ENCODE peak calls at places on chromosomes 11 and 22, in five cellular contexts. One of them, this sample, is unnamed.

GRCh38 chr11:124751391-124751740 is 689 bp downstream of the VSIG2 start:
- DNase-seq in K562: no peak
- DNase-seq in HepG2: no peak
- DNase-seq in GM12878: no peak
- DNase-seq in H1: no peak
- DNase-seq in this sample: no peak

GRCh38 chr11:70307176-70307575 is 36.7 kb downstream of the PPFIA1 start:
- DNase-seq in K562: no peak
- DNase-seq in HepG2: no peak
- DNase-seq in GM12878: no peak
- DNase-seq in H1: no peak
- DNase-seq in this sample: no peak

GRCh38 chr11:123429851-123430735 is at the start of gene GRAMD1B:
- DNase-seq in K562: no peak
- DNase-seq in HepG2: no peak
- DNase-seq in GM12878: no peak
- DNase-seq in H1: peak
- DNase-seq in this sample: no peak

GRCh38 chr11:72647882-72648281 is 26.3 kb downstream of the PDE2A start:
- DNase-seq in K562: no peak
- DNase-seq in HepG2: no peak
- DNase-seq in GM12878: no peak
- DNase-seq in H1: no peak
- DNase-seq in this sample: no peak

GRCh38 chr11:14249121-14249963 is 109.6 kb downstream of the RRAS2 start:
- DNase-seq in K562: peak
- DNase-seq in HepG2: peak
- DNase-seq in GM12878: no peak
- DNase-seq in H1: no peak
- DNase-seq in this sample: peak

GRCh38 chr11:23948831-23949230 is 548.0 kb upstream of the LUZP2 start:
- DNase-seq in K562: no peak
- DNase-seq in HepG2: no peak
- DNase-seq in GM12878: no peak
- DNase-seq in H1: no peak
- DNase-seq in this sample: no peak

GRCh38 chr22:39457047-39457545 is 284 bp downstream of the MGAT3 start:
- DNase-seq in K562: peak
- DNase-seq in HepG2: no peak
- DNase-seq in GM12878: no peak
- DNase-seq in H1: no peak
- DNase-seq in this sample: no peak

GRCh38 chr22:45007946-45008852 is 1.6 kb downstream of the PHF21B start:
- DNase-seq in K562: peak
- DNase-seq in HepG2: no peak
- DNase-seq in GM12878: no peak
- DNase-seq in H1: no peak
- DNase-seq in this sample: no peak

GRCh38 chr11:22192642-22193347 is at the start of gene ANO5:
- DNase-seq in K562: peak
- DNase-seq in HepG2: no peak
- DNase-seq in GM12878: no peak
- DNase-seq in H1: peak
- DNase-seq in this sample: no peak

GRCh38 chr11:18775492-18776292 is 15.9 kb downstream of the PTPN5 start:
- DNase-seq in K562: peak
- DNase-seq in HepG2: peak
- DNase-seq in GM12878: no peak
- DNase-seq in H1: peak
- DNase-seq in this sample: peak

GRCh38 chr11:131889760-131890620 is 519.6 kb downstream of the NTM start:
- DNase-seq in K562: no peak
- DNase-seq in HepG2: no peak
- DNase-seq in GM12878: no peak
- DNase-seq in H1: no peak
- DNase-seq in this sample: no peak

GRCh38 chr11:75815345-75815983 is 454 bp downstream of the UVRAG start:
- DNase-seq in K562: no peak
- DNase-seq in HepG2: no peak
- DNase-seq in GM12878: no peak
- DNase-seq in H1: no peak
- DNase-seq in this sample: no peak

GRCh38 chr11:76161261-76161961 is 44.9 kb downstream of the WNT11 start:
- DNase-seq in K562: peak
- DNase-seq in HepG2: no peak
- DNase-seq in GM12878: no peak
- DNase-seq in H1: no peak
- DNase-seq in this sample: no peak

GRCh38 chr11:16124390-16124789 is 232.0 kb downstream of the SOX6 start:
- DNase-seq in K562: no peak
- DNase-seq in HepG2: no peak
- DNase-seq in GM12878: no peak
- DNase-seq in H1: no peak
- DNase-seq in this sample: no peak

GRCh38 chr11:88521354-88522310 is 184.1 kb upstream of the CTSC start:
- DNase-seq in K562: no peak
- DNase-seq in HepG2: no peak
- DNase-seq in GM12878: no peak
- DNase-seq in H1: no peak
- DNase-seq in this sample: no peak

GRCh38 chr11:70460111-70460510 is 61.8 kb downstream of the CTTN start:
- DNase-seq in K562: no peak
- DNase-seq in HepG2: no peak
- DNase-seq in GM12878: no peak
- DNase-seq in H1: no peak
- DNase-seq in this sample: no peak

GRCh38 chr11:1291295-1292017 is 18.0 kb downstream of the TOLLIP start:
- DNase-seq in K562: no peak
- DNase-seq in HepG2: no peak
- DNase-seq in GM12878: no peak
- DNase-seq in H1: no peak
- DNase-seq in this sample: no peak

GRCh38 chr11:117809236-117810055 is 12.4 kb upstream of the DSCAML1 start:
- DNase-seq in K562: peak
- DNase-seq in HepG2: no peak
- DNase-seq in GM12878: no peak
- DNase-seq in H1: no peak
- DNase-seq in this sample: peak

GRCh38 chr22:17836977-17837742 is 62.9 kb upstream of the BID start:
- DNase-seq in K562: no peak
- DNase-seq in HepG2: no peak
- DNase-seq in GM12878: no peak
- DNase-seq in H1: peak
- DNase-seq in this sample: no peak

GRCh38 chr11:101955701-101956100 is 39.4 kb upstream of the ANGPTL5 start:
- DNase-seq in K562: no peak
- DNase-seq in HepG2: no peak
- DNase-seq in GM12878: no peak
- DNase-seq in H1: no peak
- DNase-seq in this sample: no peak

GRCh38 chr11:7520981-7521487 is 7.2 kb downstream of the PPFIBP2 start:
- DNase-seq in K562: no peak
- DNase-seq in HepG2: no peak
- DNase-seq in GM12878: no peak
- DNase-seq in H1: no peak
- DNase-seq in this sample: no peak

GRCh38 chr11:33379931-33380330 is 122.8 kb downstream of the HIPK3 start:
- DNase-seq in K562: no peak
- DNase-seq in HepG2: no peak
- DNase-seq in GM12878: no peak
- DNase-seq in H1: no peak
- DNase-seq in this sample: no peak

GRCh38 chr11:61964941-61965282 is 2.5 kb downstream of the FTH1 start:
- DNase-seq in K562: no peak
- DNase-seq in HepG2: no peak
- DNase-seq in GM12878: no peak
- DNase-seq in H1: no peak
- DNase-seq in this sample: no peak

GRCh38 chr11:117152066-117152465 is 8.0 kb downstream of the PAFAH1B2 start:
- DNase-seq in K562: no peak
- DNase-seq in HepG2: no peak
- DNase-seq in GM12878: no peak
- DNase-seq in H1: no peak
- DNase-seq in this sample: no peak

GRCh38 chr11:64842366-64842759 is 2.1 kb downstream of the CDC42BPG start:
- DNase-seq in K562: no peak
- DNase-seq in HepG2: no peak
- DNase-seq in GM12878: no peak
- DNase-seq in H1: no peak
- DNase-seq in this sample: no peak

GRCh38 chr11:2671748-2672147 is 28.0 kb downstream of the KCNQ1OT1 start:
- DNase-seq in K562: no peak
- DNase-seq in HepG2: no peak
- DNase-seq in GM12878: no peak
- DNase-seq in H1: no peak
- DNase-seq in this sample: no peak

GRCh38 chr11:95229199-95230053 is 1.6 kb downstream of the SESN3 start:
- DNase-seq in K562: no peak
- DNase-seq in HepG2: no peak
- DNase-seq in GM12878: no peak
- DNase-seq in H1: no peak
- DNase-seq in this sample: no peak

GRCh38 chr11:13183826-13184196 is 93.8 kb upstream of the BMAL1 start:
- DNase-seq in K562: no peak
- DNase-seq in HepG2: no peak
- DNase-seq in GM12878: no peak
- DNase-seq in H1: no peak
- DNase-seq in this sample: no peak

GRCh38 chr11:13188179-13188578 is 89.4 kb upstream of the BMAL1 start:
- DNase-seq in K562: no peak
- DNase-seq in HepG2: no peak
- DNase-seq in GM12878: no peak
- DNase-seq in H1: no peak
- DNase-seq in this sample: no peak

GRCh38 chr11:13184295-13184794 is 93.2 kb upstream of the BMAL1 start:
- DNase-seq in K562: no peak
- DNase-seq in HepG2: no peak
- DNase-seq in GM12878: no peak
- DNase-seq in H1: no peak
- DNase-seq in this sample: no peak

DNA sequence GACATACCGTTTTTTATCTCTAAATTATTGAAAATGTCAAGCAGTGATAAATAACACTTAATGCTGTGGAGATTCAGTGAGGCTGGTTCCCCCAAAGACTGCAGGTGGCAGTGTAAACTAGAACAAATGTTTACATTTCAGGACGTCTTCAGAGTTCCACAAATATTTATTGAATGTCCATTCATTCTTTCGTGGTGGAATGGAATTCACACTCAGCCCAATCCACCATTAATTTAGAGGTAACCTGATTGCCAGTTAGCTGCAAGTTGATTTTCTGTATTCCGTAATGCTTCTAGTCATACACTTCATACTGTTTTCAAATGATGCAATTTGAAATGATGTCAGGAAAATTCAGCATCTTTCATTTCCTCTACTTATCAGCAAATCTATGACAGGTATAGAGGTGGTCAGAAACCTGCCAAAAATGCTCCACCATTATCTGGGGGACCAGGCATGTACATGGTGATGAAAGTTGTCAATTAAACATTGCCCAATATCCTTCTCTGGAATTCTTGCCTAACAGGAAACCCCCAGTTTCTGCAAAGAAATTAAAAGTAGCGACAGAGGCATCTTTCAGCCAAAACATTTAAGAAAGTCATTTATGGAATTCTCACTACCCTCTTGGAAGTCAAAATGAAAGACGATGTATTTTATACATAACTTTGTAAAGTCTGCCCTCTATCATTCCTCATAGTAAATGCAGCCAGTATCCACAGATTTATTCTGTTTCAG is 94.3 kb upstream of the BMAL1 start:
- DNase-seq in K562: peak
- DNase-seq in HepG2: peak
- DNase-seq in GM12878: no peak
- DNase-seq in H1: no peak
- DNase-seq in this sample: no peak
- TF ChIP-seq RAD21 in K562: peak
- TF ChIP-seq RAD21 in HepG2: no peak
- TF ChIP-seq RAD21 in GM12878: peak
- TF ChIP-seq RAD21 in H1: peak
- TF ChIP-seq RAD21 in this sample: peak

DNA sequence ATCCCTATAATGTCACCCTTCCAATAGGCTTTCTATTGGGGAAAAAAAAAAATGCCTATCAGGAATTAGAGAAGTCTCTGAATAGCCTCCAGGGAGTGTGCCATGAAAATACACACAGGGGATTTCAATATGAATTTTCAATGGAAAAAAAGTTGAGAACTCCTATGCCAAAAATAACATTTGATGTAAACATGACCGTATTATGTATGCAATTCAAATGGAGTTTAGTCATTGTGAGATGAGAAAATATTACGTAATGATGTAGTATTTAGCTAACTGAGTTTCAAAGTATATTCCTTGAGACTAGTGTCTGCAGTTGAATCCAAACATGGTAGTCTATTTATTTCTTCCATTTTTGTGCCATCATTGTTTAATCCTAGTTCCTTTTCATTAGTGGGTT is 182.3 kb downstream of the BLID start:
- DNase-seq in K562: no peak
- DNase-seq in HepG2: no peak
- DNase-seq in GM12878: no peak
- DNase-seq in H1: no peak
- DNase-seq in this sample: no peak
- TF ChIP-seq SRF in K562: no peak
- TF ChIP-seq SRF in HepG2: no peak
- TF ChIP-seq SRF in GM12878: no peak
- TF ChIP-seq SRF in H1: no peak
- TF ChIP-seq SRF in this sample: no peak

DNA sequence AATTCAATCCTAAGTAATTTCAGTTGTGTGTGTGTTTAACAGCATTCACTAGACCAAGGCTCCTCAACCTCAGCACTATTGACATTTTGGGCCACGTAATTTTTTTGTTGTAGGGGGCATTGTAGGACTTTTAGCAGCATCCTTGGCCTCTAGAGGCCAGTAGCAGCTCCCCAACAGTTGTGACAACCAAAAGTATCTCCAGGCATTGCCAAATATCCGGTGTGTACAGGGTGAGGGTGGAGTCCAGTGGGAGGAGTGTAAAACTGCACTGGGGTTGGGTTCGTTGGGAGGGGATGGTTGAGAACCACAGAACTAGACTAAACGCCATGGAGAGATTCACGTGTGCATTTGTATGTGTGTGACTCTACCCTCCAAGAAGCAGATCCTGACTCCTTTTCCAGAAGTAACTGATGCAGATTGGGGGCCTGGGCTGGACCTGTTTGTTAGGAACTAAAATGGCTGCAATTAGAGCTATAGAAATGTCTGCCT is 5.9 kb upstream of the PHF21A start:
- DNase-seq in K562: peak
- DNase-seq in HepG2: peak
- DNase-seq in GM12878: no peak
- DNase-seq in H1: no peak
- DNase-seq in this sample: peak
- TF ChIP-seq RAD21 in K562: peak
- TF ChIP-seq RAD21 in HepG2: no peak
- TF ChIP-seq RAD21 in GM12878: peak
- TF ChIP-seq RAD21 in H1: peak
- TF ChIP-seq RAD21 in this sample: peak

GRCh38 chr11:12285106-12285505 is 92.3 kb upstream of the PARVA start:
- DNase-seq in K562: no peak
- DNase-seq in HepG2: no peak
- DNase-seq in GM12878: no peak
- DNase-seq in H1: no peak
- DNase-seq in this sample: no peak
- TF ChIP-seq SRF in K562: no peak
- TF ChIP-seq SRF in HepG2: no peak
- TF ChIP-seq SRF in GM12878: no peak
- TF ChIP-seq SRF in H1: no peak
- TF ChIP-seq SRF in this sample: no peak

This sample was measured in HCT116.